ENCODE peak calls at places on chromosome 6, in four cellular contexts. P is PC-3, Q is GM23248, V is keratinocyte. X is an unnamed sample.

GRCh38 chr6:107237992-107238660 is 122.8 kb upstream of the BEND3 start:
- DNase-seq in P (peak; percentile 19), Q (peak; percentile 30), V (no peak), X (no peak)

GRCh38 chr6:77474286-77474956 is 11.1 kb upstream of the HTR1B start:
- DNase-seq in P (no peak), Q (no peak), V (no peak), X (no peak)

GRCh38 chr6:138656278-138656803 is 117.2 kb upstream of the CCDC28A start:
- DNase-seq in P (no peak), Q (no peak), V (no peak), X (no peak)

GRCh38 chr6:47355496-47355895 is 45.8 kb upstream of the TNFRSF21 start:
- DNase-seq in P (no peak), Q (no peak), V (no peak), X (no peak)

GRCh38 chr6:80472276-80472675 is 365.8 kb downstream of the BCKDHB start:
- DNase-seq in P (no peak), Q (peak; percentile 62), V (no peak), X (no peak)

GRCh38 chr6:160269771-160270170 is 11.2 kb upstream of the SLC22A2 start:
- DNase-seq in P (no peak), Q (no peak), V (no peak), X (no peak)

GRCh38 chr6:75735491-75736186 is 13.4 kb upstream of the MYO6 start:
- DNase-seq in P (peak; percentile 41), Q (peak; percentile 74), V (no peak), X (no peak)

GRCh38 chr6:158072083-158072721 is 90.5 kb downstream of the SYNJ2 start:
- DNase-seq in P (peak; percentile 61), Q (peak; percentile 82), V (no peak), X (peak; percentile 90)

GRCh38 chr6:31083742-31084354 is 28.5 kb downstream of the C6orf15 start:
- DNase-seq in P (no peak), Q (peak; percentile 77), V (no peak), X (peak; percentile 93)

GRCh38 chr6:170111141-170111664 is 179.7 kb downstream of the DLL1 start:
- DNase-seq in P (no peak), Q (no peak), V (no peak), X (no peak)

GRCh38 chr6:170529839-170530520 is 23.1 kb downstream of the PSMB1 start:
- DNase-seq in P (peak; percentile 70), Q (peak; percentile 83), V (no peak), X (peak; percentile 91)

GRCh38 chr6:89022747-89023289 is 57.7 kb upstream of the PNRC1 start:
- DNase-seq in P (peak; percentile 55), Q (peak; percentile 78), V (no peak), X (no peak)

GRCh38 chr6:152952045-152952444 is 30.8 kb downstream of the FBXO5 start:
- DNase-seq in P (peak; percentile 60), Q (peak; percentile 49), V (no peak), X (no peak)

GRCh38 chr6:43733471-43734293 is 36.3 kb upstream of the VEGFA start:
- DNase-seq in P (no peak), Q (no peak), V (peak; percentile 95), X (peak; percentile 40)

GRCh38 chr6:121435444-121436069 is at the start of gene GJA1:
- DNase-seq in P (peak; percentile 67), Q (peak; percentile 87), V (peak; percentile 41), X (peak; percentile 87)

GRCh38 chr6:131787079-131787478 is 20.7 kb upstream of the ENPP1 start:
- DNase-seq in P (peak; percentile 49), Q (peak; percentile 69), V (no peak), X (no peak)

GRCh38 chr6:10733151-10733715 is 10.4 kb downstream of the TMEM14C start:
- DNase-seq in P (no peak), Q (no peak), V (no peak), X (no peak)

GRCh38 chr6:108732101-108732870 is 115.9 kb upstream of the ARMC2 start:
- DNase-seq in P (peak; percentile 87), Q (peak; percentile 87), V (no peak), X (peak; percentile 59)

GRCh38 chr6:45387236-45387635 is 9.5 kb upstream of the SUPT3H start:
- DNase-seq in P (peak; percentile 13), Q (peak; percentile 86), V (no peak), X (no peak)

GRCh38 chr6:21742238-21742660 is 148.7 kb downstream of the SOX4 start:
- DNase-seq in P (peak; percentile 91), Q (peak; percentile 65), V (no peak), X (no peak)

GRCh38 chr6:83861077-83861476 is 1.6 kb downstream of the CYB5R4 start:
- DNase-seq in P (no peak), Q (no peak), V (no peak), X (no peak)

GRCh38 chr6:170107606-170108222 is 183.2 kb downstream of the DLL1 start:
- DNase-seq in P (no peak), Q (no peak), V (no peak), X (peak; percentile 35)

GRCh38 chr6:157905590-157906337 is 75.9 kb upstream of the SYNJ2 start:
- DNase-seq in P (no peak), Q (no peak), V (no peak), X (peak; percentile 63)

GRCh38 chr6:103870970-103871369 is 988.7 kb downstream of the HACE1 start:
- DNase-seq in P (no peak), Q (no peak), V (no peak), X (no peak)

GRCh38 chr6:389622-390021 is 1.9 kb upstream of the IRF4 start:
- DNase-seq in P (peak; percentile 29), Q (no peak), V (no peak), X (peak; percentile 4)

GRCh38 chr6:156756630-156757610 is 20.3 kb upstream of the ARID1B start:
- DNase-seq in P (no peak), Q (no peak), V (no peak), X (no peak)

GRCh38 chr6:15901141-15902115 is 227.5 kb upstream of the MYLIP start:
- DNase-seq in P (no peak), Q (no peak), V (peak; percentile 75), X (no peak)
- H3K9ac ChIP-seq in P (no peak overlapping the region), Q (no peak overlapping the region), V (peak overlapping the region; percentile 46), X (no peak overlapping the region)

GRCh38 chr6:125102411-125102810 is 51.2 kb upstream of the TPD52L1 start:
- DNase-seq in P (no peak), Q (peak; percentile 40), V (no peak), X (no peak)
- H3K9ac ChIP-seq in P (no peak overlapping the region), Q (no peak overlapping the region), V (peak overlapping the region; percentile 18), X (no peak overlapping the region)

DNA sequence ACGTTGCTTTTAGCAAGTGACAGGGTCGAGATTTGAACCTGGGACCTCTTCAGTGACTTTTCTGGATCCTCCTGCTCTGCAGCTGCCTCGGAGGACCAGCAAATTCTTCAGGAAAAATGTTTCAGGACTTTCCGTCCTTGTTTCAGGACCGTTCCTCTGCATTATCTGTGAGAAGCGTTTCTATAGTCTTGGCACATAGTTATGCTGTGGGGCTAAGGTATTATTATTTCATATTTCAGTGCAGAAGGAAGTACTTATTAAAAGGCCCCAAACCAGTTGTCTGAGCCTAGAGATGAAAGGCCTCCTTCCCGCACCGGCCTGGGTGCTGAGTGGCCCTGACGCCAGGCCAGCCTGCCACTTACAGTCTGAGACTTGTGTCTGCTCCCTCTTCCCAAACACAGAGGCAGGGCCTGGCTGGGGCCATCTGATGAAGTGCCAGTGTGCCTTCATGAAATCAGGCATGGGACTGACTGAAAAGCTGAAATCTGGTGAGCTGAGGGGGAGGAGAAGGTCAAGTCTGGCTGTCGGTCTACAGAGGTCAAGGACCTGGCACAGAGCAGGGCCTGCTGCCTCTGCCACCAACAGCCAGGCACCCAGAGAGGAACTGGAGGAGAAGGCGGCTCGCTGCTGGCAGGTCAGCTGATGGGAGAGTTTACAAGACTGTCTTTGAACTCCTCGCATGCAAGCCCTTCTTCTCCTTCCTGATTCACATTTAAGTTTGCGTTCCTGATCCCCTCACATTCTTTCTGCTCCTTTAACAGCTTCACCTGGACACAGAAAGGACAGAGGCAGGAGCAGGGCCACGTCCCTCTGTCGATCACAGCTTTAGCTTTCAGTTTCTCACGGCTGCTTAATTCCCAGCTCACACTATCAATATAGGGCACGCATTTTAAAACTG is 8.9 kb upstream of the QKI start:
- DNase-seq in P (no peak), Q (peak; percentile 67), V (no peak), X (peak; percentile 62)
- H3K9ac ChIP-seq in P (no peak overlapping the region), Q (peak overlapping the region; percentile 81), V (no peak overlapping the region), X (no peak overlapping the region)

GRCh38 chr6:16961577-16961976 is 140.3 kb upstream of the STMND1 start:
- DNase-seq in P (peak; percentile 6), Q (peak; percentile 27), V (no peak), X (no peak)

GRCh38 chr6:16966821-16967817 is 134.7 kb upstream of the STMND1 start:
- DNase-seq in P (no peak), Q (peak; percentile 77), V (no peak), X (no peak)

GRCh38 chr6:16964553-16965499 is 137.0 kb upstream of the STMND1 start:
- DNase-seq in P (peak; percentile 79), Q (peak; percentile 83), V (no peak), X (peak; percentile 96)

GRCh38 chr6:16969699-16970695 is 131.9 kb upstream of the STMND1 start:
- DNase-seq in P (no peak), Q (peak; percentile 36), V (no peak), X (no peak)

GRCh38 chr6:16965679-16966078 is 136.2 kb upstream of the STMND1 start:
- DNase-seq in P (peak; percentile 72), Q (no peak), V (no peak), X (no peak)
- H3K9ac ChIP-seq in P (no peak overlapping the region), Q (no peak overlapping the region), V (no peak overlapping the region), X (no peak overlapping the region)

GRCh38 chr6:16419636-16420331 is 181.4 kb downstream of the GMPR start:
- DNase-seq in P (no peak), Q (no peak), V (no peak), X (no peak)

GRCh38 chr6:16415677-16416076 is 177.3 kb downstream of the GMPR start:
- DNase-seq in P (no peak), Q (no peak), V (no peak), X (no peak)

GRCh38 chr6:16421462-16421960 is 183.1 kb downstream of the GMPR start:
- DNase-seq in P (no peak), Q (no peak), V (no peak), X (no peak)

GRCh38 chr6:16420715-16421461 is 182.5 kb downstream of the GMPR start:
- DNase-seq in P (peak; percentile 43), Q (peak; percentile 90), V (no peak), X (no peak)

DNA sequence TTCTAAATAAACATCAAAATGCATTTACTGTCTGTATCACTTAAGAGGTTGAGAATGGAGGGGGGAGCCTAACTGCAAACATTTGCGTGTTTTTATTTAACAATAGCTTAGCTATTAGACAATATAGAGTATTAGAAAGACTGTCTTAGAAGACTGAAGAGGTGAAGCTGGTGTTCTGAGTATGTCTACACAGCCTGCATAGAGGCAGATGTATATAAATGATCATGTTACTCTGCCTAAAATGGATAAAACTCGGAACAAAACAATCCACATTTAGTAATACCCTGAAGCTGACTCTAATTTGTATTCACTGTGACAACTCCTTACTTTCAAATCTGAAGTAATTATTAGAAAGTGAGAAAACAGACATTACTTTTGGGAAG is 181.9 kb downstream of the GMPR start:
- DNase-seq in P (no peak), Q (no peak), V (no peak), X (no peak)
- H3K9ac ChIP-seq in P (no peak overlapping the region), Q (peak overlapping the region; percentile 72), V (no peak overlapping the region), X (no peak overlapping the region)

GRCh38 chr6:19551611-19552010 is 285.6 kb upstream of the ID4 start:
- DNase-seq in P (peak; percentile 34), Q (no peak), V (peak; percentile 50), X (no peak)
- H3K9ac ChIP-seq in P (no peak overlapping the region), Q (no peak overlapping the region), V (no peak overlapping the region), X (no peak overlapping the region)